ENCODE peak calls at places on chromosome 12, in nine cellular contexts. J is transverse colon, H is A549, G is tibial nerve, Z is IMR-90, B is gastrocnemius medialis, U is body of pancreas, E is uterus, W is endothelial cell of umbilical vein. F is an unnamed sample.

GRCh38 chr12:11150832-11151231 is 16.4 kb upstream of the TAS2R30 start:
- DNase-seq in H (no peak), E (no peak), U (no peak), J (no peak), B (no peak), G (no peak), Z (no peak), W (no peak), F (no peak)

GRCh38 chr12:51863921-51864700 is 15.6 kb upstream of the FIGNL2 start:
- DNase-seq in J (no peak), E (no peak), W (no peak), Z (no peak), U (no peak), B (no peak), G (no peak), H (no peak), F (no peak)

GRCh38 chr12:113072136-113072535 is 15.6 kb downstream of the DTX1 start:
- DNase-seq in J (no peak), Z (no peak), W (no peak), B (no peak), H (no peak), E (no peak), G (no peak), U (no peak), F (no peak)

GRCh38 chr12:78674311-78675085 is 190.1 kb upstream of the SYT1 start:
- DNase-seq in B (no peak), H (no peak), J (no peak), Z (peak; percentile 56), G (no peak), W (no peak), U (no peak), E (no peak), F (no peak)

GRCh38 chr12:93782854-93783253 is 105.7 kb downstream of the CRADD start:
- DNase-seq in G (no peak), B (no peak), W (no peak), J (no peak), H (no peak), Z (no peak), U (no peak), E (no peak), F (no peak)

GRCh38 chr12:7934560-7935463 is 1.2 kb downstream of the SLC2A3 start:
- DNase-seq in B (no peak), U (no peak), H (no peak), E (no peak), Z (no peak), G (no peak), W (peak; percentile 7), J (no peak), F (no peak)

GRCh38 chr12:120529641-120530314 is 820 bp upstream of the COQ5 start:
- DNase-seq in J (peak; percentile 44), U (peak; percentile 40), H (peak; percentile 67), E (no peak), B (no peak), G (no peak), Z (peak; percentile 33), W (peak; percentile 73), F (no peak)

GRCh38 chr12:4567073-4567881 is 5.3 kb downstream of the DYRK4 start:
- DNase-seq in B (no peak), G (peak; percentile 22), J (no peak), U (no peak), Z (no peak), H (no peak), W (no peak), E (no peak), F (no peak)

GRCh38 chr12:39503445-39503844 is 60.5 kb upstream of the KIF21A start:
- DNase-seq in G (no peak), E (no peak), Z (no peak), J (no peak), B (no peak), U (no peak), H (peak; percentile 38), W (peak; percentile 48), F (no peak)

GRCh38 chr12:28051516-28052456 is 79.3 kb upstream of the PTHLH start:
- DNase-seq in G (no peak), W (no peak), U (no peak), Z (peak; percentile 72), J (no peak), H (no peak), E (no peak), B (no peak), F (no peak)

GRCh38 chr12:95548056-95548538 is 3.2 kb downstream of the USP44 start:
- DNase-seq in U (peak; percentile 55), J (peak; percentile 34), E (peak; percentile 29), Z (no peak), H (no peak), B (no peak), G (peak; percentile 19), W (peak; percentile 32), F (peak; percentile 54)

GRCh38 chr12:110029290-110029689 is 19.0 kb downstream of the C12orf76 start:
- DNase-seq in J (no peak), Z (no peak), U (no peak), G (no peak), E (no peak), H (no peak), W (no peak), B (no peak), F (no peak)

GRCh38 chr12:57340104-57340503 is 89.1 kb upstream of the STAC3 start:
- DNase-seq in Z (peak; percentile 87), U (peak; percentile 19), B (peak; percentile 28), E (peak; percentile 62), G (peak; percentile 55), W (peak; percentile 60), J (peak; percentile 30), H (peak; percentile 41), F (peak; percentile 71)

GRCh38 chr12:43102506-43103269 is 449.3 kb downstream of the ADAMTS20 start:
- DNase-seq in U (no peak), G (no peak), Z (no peak), J (no peak), W (no peak), B (no peak), E (no peak), H (no peak), F (no peak)

GRCh38 chr12:25280082-25280481 is 29.4 kb upstream of the KRAS start:
- DNase-seq in U (no peak), J (no peak), W (no peak), Z (no peak), B (no peak), G (no peak), H (no peak), E (no peak), F (no peak)
- H3K4me3 ChIP-seq in U (no peak overlapping the region), J (no peak overlapping the region), W (no peak overlapping the region), Z (no peak overlapping the region), B (no peak overlapping the region), G (no peak overlapping the region), H (no peak overlapping the region), E (no peak overlapping the region), F (no peak overlapping the region)

GRCh38 chr12:1592444-1593231 is 1.7 kb downstream of the FBXL14 start:
- DNase-seq in U (no peak), H (no peak), Z (peak; percentile 84), J (peak; percentile 65), B (no peak), W (no peak), E (no peak), G (no peak), F (no peak)

GRCh38 chr12:1595026-1595561 is 713 bp upstream of the FBXL14 start:
- DNase-seq in H (no peak), U (no peak), E (no peak), J (peak; percentile 37), W (no peak), G (peak; percentile 56), Z (no peak), B (no peak), F (no peak)

GRCh38 chr12:1593232-1594044 is 943 bp downstream of the FBXL14 start:
- DNase-seq in J (peak; percentile 74), U (peak; percentile 67), Z (no peak), B (no peak), W (peak; percentile 40), H (no peak), E (peak; percentile 44), G (no peak), F (no peak)

GRCh38 chr12:1594295-1595025 is at the start of gene FBXL14:
- DNase-seq in U (peak; percentile 92), H (peak; percentile 76), E (peak; percentile 89), J (peak; percentile 92), W (peak; percentile 74), Z (peak; percentile 79), G (peak; percentile 87), B (peak; percentile 81), F (peak; percentile 93)

DNA sequence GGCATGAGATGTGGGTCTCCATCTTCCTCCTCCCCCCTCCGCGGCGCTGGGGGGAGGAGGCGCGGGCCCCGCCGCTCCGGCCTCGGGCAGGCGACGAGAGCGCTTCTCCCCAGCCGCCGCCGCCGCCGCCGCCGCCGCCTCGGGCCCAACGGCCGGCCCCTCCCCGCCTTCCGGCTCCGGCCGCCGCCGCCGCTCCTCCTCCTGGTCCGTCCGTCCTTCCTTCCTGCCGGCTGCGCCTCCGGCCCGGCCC is 411 bp downstream of the FBXL14 start:
- DNase-seq in W (no peak), E (no peak), Z (no peak), U (peak; percentile 71), B (peak; percentile 40), J (peak; percentile 76), H (peak; percentile 28), G (no peak), F (peak; percentile 73)
- TF ChIP-seq POLR2A in W (no peak), E (peak; percentile 38), Z (no peak), U (no peak), B (peak; percentile 19), J (no peak), H (no peak), G (no peak), F (peak; percentile 27)

GRCh38 chr12:106108187-106108816 is 30.5 kb downstream of the NUAK1 start:
- DNase-seq in W (no peak), Z (peak; percentile 65), H (no peak), J (peak; percentile 68), G (no peak), E (no peak), B (no peak), U (no peak), F (no peak)
- H3K27ac ChIP-seq in W (no peak overlapping the region), Z (no peak overlapping the region), H (peak overlapping the region; percentile 99), J (peak overlapping the region; percentile 76), G (peak overlapping the region; percentile 65), E (peak overlapping the region; percentile 83), B (no peak overlapping the region), U (no peak overlapping the region), F (peak overlapping the region; percentile 25)

GRCh38 chr12:124632510-124632909 is 65.1 kb upstream of the NCOR2 start:
- DNase-seq in J (no peak), Z (no peak), G (no peak), B (no peak), E (peak; percentile 43), H (no peak), U (no peak), W (no peak), F (no peak)

GRCh38 chr12:124631681-124632080 is 64.3 kb upstream of the NCOR2 start:
- DNase-seq in B (no peak), J (no peak), H (no peak), G (no peak), Z (no peak), U (no peak), E (no peak), W (no peak), F (no peak)

GRCh38 chr12:124633269-124633953 is 66.0 kb upstream of the NCOR2 start:
- DNase-seq in G (no peak), H (peak; percentile 38), Z (peak; percentile 73), B (no peak), E (no peak), J (peak; percentile 42), U (no peak), W (no peak), F (no peak)

GRCh38 chr12:124635316-124635715 is 67.9 kb upstream of the NCOR2 start:
- DNase-seq in Z (no peak), E (no peak), W (no peak), H (no peak), G (no peak), J (no peak), U (no peak), B (no peak), F (no peak)

GRCh38 chr12:124633954-124634352 is 66.5 kb upstream of the NCOR2 start:
- DNase-seq in B (no peak), U (no peak), W (no peak), Z (no peak), H (no peak), E (no peak), G (no peak), J (no peak), F (no peak)
- H3K4me3 ChIP-seq in B (no peak overlapping the region), U (no peak overlapping the region), W (no peak overlapping the region), Z (no peak overlapping the region), H (no peak overlapping the region), E (no peak overlapping the region), G (no peak overlapping the region), J (no peak overlapping the region), F (no peak overlapping the region)